ENCODE peak calls at places on chromosome 4, in six cellular contexts. E is psoas muscle; N is adipocyte; L is RWPE2; A is sigmoid colon; T is CD4-positive, alpha-beta T cell. R is an unnamed sample.

GRCh38 chr4:25818293-25819240 is 44.2 kb downstream of the SEL1L3 start:
- DNase-seq in A (no peak), T (no peak), E (no peak), N (peak; percentile 28), L (no peak), R (no peak)

GRCh38 chr4:83010111-83010521 is 507 bp downstream of the LIN54 start:
- DNase-seq in T (no peak), E (no peak), A (no peak), N (peak; percentile 64), L (no peak), R (no peak)

GRCh38 chr4:39976945-39977488 is 694 bp downstream of the PDS5A start:
- DNase-seq in A (peak; percentile 71), L (no peak), E (peak; percentile 73), T (peak; percentile 41), N (peak; percentile 62), R (no peak)

GRCh38 chr4:183504930-183505555 is at the start of gene ING2:
- DNase-seq in N (peak; percentile 92), E (peak; percentile 67), A (no peak), T (no peak), L (peak; percentile 76), R (peak; percentile 49)

GRCh38 chr4:121822796-121823504 is 733 bp downstream of the CCNA2 start:
- DNase-seq in E (no peak), A (peak; percentile 67), L (peak; percentile 45), T (no peak), N (peak; percentile 50), R (no peak)

GRCh38 chr4:22238742-22239141 is 277.1 kb downstream of the ADGRA3 start:
- DNase-seq in A (no peak), E (no peak), T (no peak), L (no peak), N (no peak), R (no peak)

GRCh38 chr4:142563682-142564291 is 282.3 kb downstream of the INPP4B start:
- DNase-seq in T (no peak), L (peak; percentile 42), N (no peak), A (no peak), E (no peak), R (no peak)

GRCh38 chr4:94139931-94140612 is 67.6 kb upstream of the SMARCAD1 start:
- DNase-seq in E (no peak), N (no peak), T (no peak), A (no peak), L (no peak), R (no peak)

GRCh38 chr4:5609265-5610007 is 98.9 kb downstream of the EVC2 start:
- DNase-seq in N (no peak), L (no peak), E (no peak), T (no peak), A (no peak), R (no peak)

GRCh38 chr4:152485726-152486276 is 50.1 kb downstream of the FBXW7 start:
- DNase-seq in A (no peak), E (no peak), L (no peak), N (peak; percentile 70), T (no peak), R (no peak)

GRCh38 chr4:158094413-158095110 is 78.3 kb downstream of the GASK1B start:
- DNase-seq in T (no peak), L (peak; percentile 73), N (peak; percentile 1), E (no peak), A (no peak), R (no peak)

GRCh38 chr4:92091335-92091734 is 212.4 kb upstream of the GRID2 start:
- DNase-seq in T (no peak), L (no peak), E (no peak), A (no peak), N (no peak), R (no peak)

GRCh38 chr4:38150021-38150671 is 189.9 kb downstream of the PTTG2 start:
- DNase-seq in T (no peak), N (no peak), L (no peak), E (peak; percentile 32), A (no peak), R (no peak)

GRCh38 chr4:129344058-129344457 is 248.1 kb downstream of the C4orf33 start:
- DNase-seq in L (no peak), E (no peak), A (no peak), T (no peak), N (peak; percentile 59), R (no peak)

GRCh38 chr4:2931765-2932560 is 31.2 kb downstream of the NOP14 start:
- DNase-seq in E (peak; percentile 81), N (no peak), T (peak; percentile 44), L (no peak), A (peak; percentile 80), R (peak; percentile 39)

GRCh38 chr4:158535130-158535614 is 13.5 kb downstream of the RXFP1 start:
- DNase-seq in T (no peak), L (no peak), N (peak; percentile 46), E (no peak), A (no peak), R (no peak)

GRCh38 chr4:80566203-80566872 is 230.8 kb downstream of the CFAP299 start:
- DNase-seq in E (no peak), N (no peak), L (no peak), A (no peak), T (no peak), R (no peak)

GRCh38 chr4:179872751-179873150 is 2370.5 kb upstream of the TENM3 start:
- DNase-seq in N (no peak), A (no peak), E (no peak), L (no peak), T (no peak), R (no peak)

GRCh38 chr4:83629945-83630684 is 94.2 kb downstream of the GPAT3 start:
- DNase-seq in T (no peak), N (peak; percentile 67), L (no peak), A (peak; percentile 70), E (no peak), R (no peak)

GRCh38 chr4:184268574-184269160 is 51.0 kb upstream of the ENPP6 start:
- DNase-seq in L (no peak), A (no peak), E (no peak), N (no peak), T (no peak), R (no peak)

GRCh38 chr4:19010766-19011165 is 989.2 kb upstream of the LCORL start:
- DNase-seq in E (no peak), A (no peak), T (no peak), N (no peak), L (no peak), R (no peak)

GRCh38 chr4:119693127-119693526 is 64.5 kb upstream of the PDE5A start:
- DNase-seq in T (no peak), A (no peak), N (no peak), E (no peak), L (no peak), R (no peak)

DNA sequence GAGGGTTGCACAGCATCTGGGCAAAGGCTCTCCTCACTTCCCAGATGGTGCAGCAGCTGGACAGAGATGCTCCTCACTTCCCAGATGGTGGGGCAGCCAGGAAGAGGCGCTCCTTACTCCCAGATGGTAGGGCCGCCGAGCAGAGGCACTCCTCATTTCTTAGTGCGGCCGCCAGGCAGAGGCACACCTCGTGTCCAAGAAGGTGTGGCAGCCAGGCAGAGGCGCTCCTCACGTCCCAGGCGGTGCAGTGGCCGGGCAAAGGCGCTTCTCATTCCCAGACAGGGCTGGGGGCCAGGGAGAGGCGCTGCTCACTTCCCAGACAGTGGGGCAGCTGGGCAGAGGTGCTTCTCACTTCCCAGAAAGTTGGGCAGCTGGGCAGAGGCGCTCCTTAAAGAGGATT is 48.8 kb downstream of the ZNF732 start:
- DNase-seq in T (no peak), L (no peak), E (no peak), A (no peak), N (no peak), R (no peak)
- H3K9me3 ChIP-seq in T (peaks cover 84% of the 10 kb centered on the region), L (peaks cover 61% of the 10 kb centered on the region), E (peaks cover 70% of the 10 kb centered on the region), A (peaks cover 10% of the 10 kb centered on the region), N (peaks cover 100% of the 10 kb centered on the region), R (no peaks in the 10 kb centered on the region)

GRCh38 chr4:67014592-67014991 is 530.7 kb downstream of the CENPC start:
- DNase-seq in E (no peak), L (no peak), T (no peak), A (no peak), N (no peak), R (no peak)

GRCh38 chr4:67020079-67020807 is 525.1 kb downstream of the CENPC start:
- DNase-seq in N (peak; percentile 11), A (no peak), T (no peak), L (no peak), E (no peak), R (no peak)

GRCh38 chr4:67019670-67020069 is 525.6 kb downstream of the CENPC start:
- DNase-seq in L (no peak), A (no peak), E (no peak), T (no peak), N (peak; percentile 22), R (no peak)
- H3K9me3 ChIP-seq in L (no peaks in the 10 kb centered on the region), A (no peaks in the 10 kb centered on the region), E (no peaks in the 10 kb centered on the region), T (no peaks in the 10 kb centered on the region), N (peaks cover 11% of the 10 kb centered on the region), R (peaks cover 9% of the 10 kb centered on the region)

GRCh38 chr4:54228064-54228527 is 997 bp upstream of the PDGFRA start:
- DNase-seq in E (peak; percentile 86), L (no peak), T (no peak), N (peak; percentile 95), A (peak; percentile 89), R (peak; percentile 2)
- H3K9me3 ChIP-seq in E (no peaks in the 10 kb centered on the region), L (no peaks in the 10 kb centered on the region), T (no peaks in the 10 kb centered on the region), N (no peaks in the 10 kb centered on the region), A (no peaks in the 10 kb centered on the region), R (no peaks in the 10 kb centered on the region)

DNA sequence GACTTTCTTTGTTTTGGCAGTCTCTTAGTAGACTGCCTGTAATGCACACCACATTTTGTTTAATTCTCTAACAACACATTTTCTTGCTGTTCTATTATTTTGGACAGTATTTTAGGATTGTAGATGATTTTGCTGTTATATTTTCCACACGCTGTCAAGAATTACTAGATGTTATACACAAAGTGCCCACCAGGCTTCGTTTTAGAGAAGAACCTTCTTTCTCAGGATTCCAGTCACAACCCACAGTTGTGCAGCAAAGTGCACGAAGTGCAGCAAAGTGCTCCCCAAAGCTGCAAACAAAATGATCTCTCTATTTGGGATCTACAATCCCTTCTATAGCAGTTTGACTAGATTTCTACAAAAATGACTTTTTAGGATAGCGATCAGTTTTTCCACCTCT is 2.4 kb downstream of the ZNF141 start:
- DNase-seq in L (no peak), N (peak; percentile 7), A (no peak), E (no peak), T (no peak), R (no peak)
- H3K9me3 ChIP-seq in L (peaks cover 24% of the 10 kb centered on the region), N (peaks cover 33% of the 10 kb centered on the region), A (peaks cover 2% of the 10 kb centered on the region), E (peaks cover 7% of the 10 kb centered on the region), T (peaks cover 51% of the 10 kb centered on the region), R (peaks cover 34% of the 10 kb centered on the region)

GRCh38 chr4:31896349-31896748 is 1176.2 kb downstream of the PCDH7 start:
- DNase-seq in L (no peak), E (no peak), A (no peak), T (no peak), N (no peak), R (no peak)
- H3K9me3 ChIP-seq in L (no peaks in the 10 kb centered on the region), E (no peaks in the 10 kb centered on the region), A (no peaks in the 10 kb centered on the region), T (no peaks in the 10 kb centered on the region), N (no peaks in the 10 kb centered on the region), R (no peaks in the 10 kb centered on the region)

GRCh38 chr4:131063878-131064277 is 1967.9 kb downstream of the C4orf33 start:
- DNase-seq in E (no peak), T (no peak), N (no peak), L (no peak), A (no peak), R (no peak)
- H3K9me3 ChIP-seq in E (no peaks in the 10 kb centered on the region), T (peaks cover 4% of the 10 kb centered on the region), N (peaks cover 19% of the 10 kb centered on the region), L (peaks cover 4% of the 10 kb centered on the region), A (no peaks in the 10 kb centered on the region), R (no peaks in the 10 kb centered on the region)